ENCODE peak calls at places on chromosomes 7 and 10, in four cellular contexts. G, W, Z and F are unnamed samples.
A peak's percentile ranks its signal among the peaks of the same experiment; 100 is the strongest.

GRCh38 chr10:79446451-79447020 is 1.1 kb upstream of the ZCCHC24 start:
- DNase-seq in G (peak; percentile 38), W (peak; percentile 50), Z (peak; percentile 35), F (peak; percentile 41)

GRCh38 chr10:117004238-117004626 is 755 bp downstream of the SHTN1 start:
- DNase-seq in G (no peak), W (no peak), Z (peak; percentile 79), F (no peak)

GRCh38 chr10:33460461-33461294 is 126.2 kb upstream of the NRP1 start:
- DNase-seq in G (peak; percentile 81), W (no peak), Z (no peak), F (no peak)

GRCh38 chr7:47239927-47240570 is 341.9 kb downstream of the TNS3 start:
- DNase-seq in G (no peak), W (no peak), Z (no peak), F (no peak)

GRCh38 chr7:46003896-46004875 is 83.1 kb upstream of the IGFBP3 start:
- DNase-seq in G (peak; percentile 95), W (no peak), Z (peak; percentile 39), F (no peak)

GRCh38 chr7:2725178-2726105 is 37.4 kb downstream of the AMZ1 start:
- DNase-seq in G (no peak), W (no peak), Z (no peak), F (no peak)

GRCh38 chr10:86658261-86658741 is 4.0 kb downstream of the OPN4 start:
- DNase-seq in G (no peak), W (no peak), Z (no peak), F (no peak)

GRCh38 chr7:94056796-94057207 is 52.6 kb upstream of the BET1 start:
- DNase-seq in G (peak; percentile 84), W (no peak), Z (peak; percentile 93), F (no peak)

GRCh38 chr10:123835575-123835974 is 56.0 kb downstream of the CPXM2 start:
- DNase-seq in G (no peak), W (no peak), Z (peak; percentile 15), F (no peak)

GRCh38 chr10:119686465-119687191 is 35.4 kb downstream of the BAG3 start:
- DNase-seq in G (peak; percentile 90), W (peak; percentile 81), Z (peak; percentile 65), F (peak; percentile 70)

GRCh38 chr10:43111921-43112607 is 26.2 kb upstream of the CSGALNACT2 start:
- DNase-seq in G (no peak), W (no peak), Z (no peak), F (no peak)